ENCODE peak calls at places on chromosomes 6 and 20, in seven cellular contexts. M, D, L, Y, A, Q and E are unnamed samples.

GRCh38 chr6:134217110-134217509 is 100.8 kb downstream of the SGK1 start:
- DNase-seq in M (peak; percentile 50), D (no peak), L (peak; percentile 69), Y (no peak), A (no peak), Q (no peak), E (no peak)

GRCh38 chr6:134787261-134787871 is 162.5 kb downstream of the ALDH8A1 start:
- DNase-seq in M (peak; percentile 80), D (no peak), L (peak; percentile 84), Y (no peak), A (peak; percentile 6), Q (peak; percentile 77), E (no peak)

GRCh38 chr6:39819226-39819625 is 27.1 kb downstream of the DAAM2 start:
- DNase-seq in M (peak; percentile 45), D (no peak), L (peak; percentile 63), Y (no peak), A (no peak), Q (no peak), E (no peak)

GRCh38 chr6:1838604-1839003 is 228.9 kb downstream of the FOXC1 start:
- DNase-seq in M (peak; percentile 79), D (no peak), L (peak; percentile 20), Y (no peak), A (peak; percentile 54), Q (peak; percentile 84), E (no peak)

GRCh38 chr6:106132153-106132698 is 46.1 kb downstream of the PRDM1 start:
- DNase-seq in M (no peak), D (no peak), L (no peak), Y (no peak), A (no peak), Q (no peak), E (no peak)

GRCh38 chr20:60055740-60056139 is 97.5 kb downstream of the CDH26 start:
- DNase-seq in M (no peak), D (peak; percentile 86), L (peak; percentile 22), Y (peak; percentile 49), A (peak; percentile 48), Q (no peak), E (no peak)

GRCh38 chr6:73696990-73697651 is 1.1 kb downstream of the CD109 start:
- DNase-seq in M (no peak), D (no peak), L (peak; percentile 36), Y (no peak), A (no peak), Q (no peak), E (no peak)

GRCh38 chr6:107786709-107787588 is 37.2 kb downstream of the SCML4 start:
- DNase-seq in M (no peak), D (no peak), L (no peak), Y (peak; percentile 66), A (no peak), Q (no peak), E (no peak)

GRCh38 chr20:2693286-2693995 is 861 bp downstream of the EBF4 start:
- DNase-seq in M (peak; percentile 17), D (no peak), L (peak; percentile 15), Y (peak; percentile 36), A (peak; percentile 36), Q (no peak), E (peak; percentile 77)

GRCh38 chr6:113642714-113643442 is 214.3 kb upstream of the MARCKS start:
- DNase-seq in M (peak; percentile 21), D (peak; percentile 56), L (peak; percentile 8), Y (no peak), A (no peak), Q (peak; percentile 80), E (no peak)

GRCh38 chr6:67694127-67694526 is 941.0 kb upstream of the ADGRB3 start:
- DNase-seq in M (no peak), D (no peak), L (no peak), Y (no peak), A (peak; percentile 10), Q (no peak), E (no peak)

GRCh38 chr20:40225596-40225995 is 463.4 kb downstream of the MAFB start:
- DNase-seq in M (no peak), D (no peak), L (no peak), Y (no peak), A (no peak), Q (no peak), E (no peak)

GRCh38 chr6:125953502-125953875 is 3.1 kb upstream of the HINT3 start:
- DNase-seq in M (no peak), D (peak; percentile 37), L (no peak), Y (no peak), A (no peak), Q (peak; percentile 34), E (peak; percentile 56)

DNA sequence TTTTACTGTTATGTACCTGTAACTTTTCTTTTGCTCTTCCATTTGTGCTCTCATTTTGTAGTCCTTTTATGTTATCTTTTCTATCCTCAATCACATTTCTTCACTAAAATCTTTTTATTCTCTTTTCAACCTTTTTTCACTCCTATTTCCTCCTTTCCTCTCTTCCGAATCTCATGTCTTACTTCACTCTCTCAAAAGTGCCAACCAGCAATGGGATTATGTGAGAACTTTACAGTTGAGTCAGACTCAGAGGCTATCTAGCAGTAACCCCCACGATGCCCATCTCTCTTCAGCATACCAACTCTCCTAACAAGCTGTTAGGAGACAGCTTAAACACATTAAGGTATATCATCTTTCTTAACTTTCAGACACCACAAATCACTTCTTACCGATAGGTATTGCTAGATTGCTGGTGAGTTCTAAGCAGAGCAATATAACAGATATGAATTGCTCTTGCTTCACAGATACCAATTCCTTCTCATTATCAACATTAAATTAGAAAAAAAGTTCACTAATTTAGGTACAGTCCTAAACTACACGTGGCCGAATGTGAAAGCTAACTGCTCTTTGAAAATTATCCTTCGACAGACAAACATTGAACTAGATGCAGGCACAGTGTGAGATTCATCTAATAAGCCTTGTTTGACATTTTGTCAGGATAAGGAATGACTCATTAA is 1.4 kb downstream of the FAM184A start:
- DNase-seq in M (no peak), D (no peak), L (peak; percentile 3), Y (no peak), A (no peak), Q (peak; percentile 9), E (no peak)
- H3K4me3 ChIP-seq in M (peak overlapping the region; percentile 49), D (peak overlapping the region; percentile 73), L (peak overlapping the region; percentile 73), Y (peak overlapping the region; percentile 58), A (no peak overlapping the region), Q (peak overlapping the region; percentile 65), E (peak overlapping the region; percentile 89)

GRCh38 chr6:32807020-32807580 is 9.7 kb downstream of the HLA-DOB start:
- DNase-seq in M (no peak), D (no peak), L (no peak), Y (no peak), A (no peak), Q (no peak), E (peak; percentile 10)

GRCh38 chr6:32799168-32799567 is 17.6 kb downstream of the HLA-DOB start:
- DNase-seq in M (no peak), D (no peak), L (no peak), Y (no peak), A (no peak), Q (no peak), E (no peak)

GRCh38 chr6:32799740-32800139 is 17.1 kb downstream of the HLA-DOB start:
- DNase-seq in M (no peak), D (no peak), L (no peak), Y (no peak), A (no peak), Q (no peak), E (no peak)

GRCh38 chr6:32803416-32803815 is 13.4 kb downstream of the HLA-DOB start:
- DNase-seq in M (no peak), D (no peak), L (no peak), Y (no peak), A (no peak), Q (no peak), E (no peak)
- H3K27me3 ChIP-seq in M (peaks cover 5% of the 10 kb centered on the region), D (no peaks in the 10 kb centered on the region), L (peaks cover 28% of the 10 kb centered on the region), Y (no peaks in the 10 kb centered on the region), A (peaks cover 74% of the 10 kb centered on the region), Q (peaks cover 3% of the 10 kb centered on the region), E (peaks cover 50% of the 10 kb centered on the region)

GRCh38 chr20:49701313-49701731 is 12.4 kb downstream of the B4GALT5 start:
- DNase-seq in M (peak; percentile 40), D (no peak), L (peak; percentile 71), Y (peak; percentile 32), A (no peak), Q (peak; percentile 90), E (no peak)
- H3K4me3 ChIP-seq in M (no peak overlapping the region), D (no peak overlapping the region), L (peak overlapping the region; percentile 44), Y (no peak overlapping the region), A (no peak overlapping the region), Q (peak overlapping the region; percentile 23), E (no peak overlapping the region)

DNA sequence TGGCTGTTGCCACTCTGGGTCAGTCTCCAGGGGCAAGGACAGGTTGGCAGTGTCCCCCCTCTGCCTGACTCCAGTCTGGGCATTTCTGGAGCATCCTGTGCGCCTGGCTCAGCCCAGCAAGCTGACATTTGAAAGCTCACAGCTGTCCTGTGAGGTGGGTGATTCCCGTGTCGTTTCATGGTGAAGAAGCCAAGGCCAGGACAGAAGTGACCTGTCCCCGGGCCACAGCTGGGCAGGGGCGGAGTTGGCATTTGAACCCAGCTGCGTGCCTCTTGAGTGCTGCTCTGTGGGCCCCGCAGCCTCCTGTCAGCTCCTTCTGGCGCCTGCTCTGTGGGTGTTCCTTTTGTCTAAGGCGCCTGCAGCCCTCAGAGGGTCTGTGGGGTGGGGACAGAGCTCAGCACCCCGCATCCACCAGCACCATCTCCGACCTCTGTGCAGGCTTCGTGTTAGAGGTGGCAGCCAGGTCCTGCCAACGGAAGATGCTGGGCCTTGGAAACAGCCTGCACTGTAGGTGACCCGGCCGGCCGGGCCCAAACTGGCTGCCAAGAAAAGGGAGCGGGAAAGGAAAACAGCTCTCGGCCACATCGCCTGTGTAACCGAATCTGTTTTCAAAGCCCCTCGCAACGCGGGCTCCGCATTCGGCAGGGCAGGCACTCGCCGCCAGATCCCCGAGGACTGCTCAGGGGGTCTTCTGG is 5.8 kb upstream of the GATA5 start:
- DNase-seq in M (no peak), D (no peak), L (no peak), Y (no peak), A (no peak), Q (no peak), E (peak; percentile 58)
- H3K27me3 ChIP-seq in M (peaks cover 21% of the 10 kb centered on the region), D (no peaks in the 10 kb centered on the region), L (peaks cover 64% of the 10 kb centered on the region), Y (peaks cover 24% of the 10 kb centered on the region), A (peaks cover 72% of the 10 kb centered on the region), Q (peaks cover 73% of the 10 kb centered on the region), E (peaks cover 95% of the 10 kb centered on the region)

DNA sequence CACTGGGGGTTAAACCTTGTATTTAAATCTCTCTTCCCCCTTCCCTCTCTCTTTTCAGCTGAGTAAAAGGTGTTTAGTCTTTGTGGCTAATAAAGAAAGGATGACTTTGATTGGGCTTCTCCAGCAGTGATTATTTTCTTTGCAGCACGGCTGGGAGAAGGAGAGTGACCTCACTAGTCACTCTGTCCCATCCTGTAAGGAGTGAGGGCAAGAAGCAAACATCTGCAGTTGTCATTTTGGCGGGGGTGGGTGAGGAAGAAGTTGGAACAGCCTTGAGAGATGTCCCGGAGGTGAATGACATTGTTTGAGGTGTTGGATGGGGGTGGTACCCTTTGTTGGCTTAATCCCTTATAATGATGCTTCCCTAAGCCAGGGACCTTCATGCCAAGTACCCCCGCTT is 223.6 kb downstream of the EYA2 start:
- DNase-seq in M (peak; percentile 32), D (no peak), L (peak; percentile 18), Y (no peak), A (no peak), Q (no peak), E (peak; percentile 54)
- H3K4me3 ChIP-seq in M (no peak overlapping the region), D (no peak overlapping the region), L (no peak overlapping the region), Y (no peak overlapping the region), A (no peak overlapping the region), Q (no peak overlapping the region), E (peak overlapping the region; percentile 10)

DNA sequence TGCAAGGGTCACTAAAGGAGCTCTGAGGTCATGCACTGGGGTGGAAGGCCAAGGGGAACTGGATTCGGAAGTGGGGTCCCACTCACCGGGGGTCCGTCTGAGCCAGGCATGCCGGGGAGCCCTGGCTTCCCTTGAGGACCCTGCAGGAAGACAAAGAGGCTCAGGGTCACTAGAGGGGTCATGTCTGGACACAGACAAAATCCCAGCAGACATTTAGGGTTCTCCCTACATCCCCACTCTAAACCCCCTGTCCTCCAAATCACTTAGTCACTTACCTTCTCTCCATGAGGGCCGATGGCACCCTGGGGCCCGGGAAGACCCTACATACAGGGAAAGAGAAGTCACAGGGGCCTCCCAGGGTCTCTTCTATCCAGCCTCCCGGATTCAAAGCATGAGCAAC is 15.4 kb downstream of the COL11A2 start:
- DNase-seq in M (no peak), D (no peak), L (no peak), Y (no peak), A (no peak), Q (no peak), E (no peak)
- H3K27me3 ChIP-seq in M (no peaks in the 10 kb centered on the region), D (no peaks in the 10 kb centered on the region), L (no peaks in the 10 kb centered on the region), Y (no peaks in the 10 kb centered on the region), A (no peaks in the 10 kb centered on the region), Q (peaks cover 53% of the 10 kb centered on the region), E (no peaks in the 10 kb centered on the region)